ENCODE peak calls at places on chromosomes 11 and 22, in nine cellular contexts. F is fibroblast of pulmonary artery, U is astrocyte of the spinal cord, V is heart left ventricle, P is thoracic aorta, D is AG10803, S is adrenal gland, N is bronchial epithelial cell, E is heart right ventricle. Z is an unnamed sample.

GRCh38 chr11:1543606-1544263 is 28.3 kb downstream of the DUSP8 start:
- DNase-seq in E (no peak), F (no peak), N (no peak), P (no peak), S (no peak), V (peak), D (no peak), U (no peak), Z (no peak)

GRCh38 chr22:42388130-42388797 is 43.9 kb downstream of the NFAM1 start:
- DNase-seq in F (peak), V (no peak), P (no peak), S (no peak), E (no peak), N (peak), U (no peak), D (no peak), Z (no peak)

GRCh38 chr11:34204396-34205279 is 99.2 kb downstream of the NAT10 start:
- DNase-seq in N (peak), D (no peak), S (no peak), E (no peak), F (no peak), U (peak), P (no peak), V (no peak), Z (no peak)

GRCh38 chr22:17883356-17883755 is 109.1 kb upstream of the BID start:
- DNase-seq in D (no peak), F (no peak), N (no peak), U (no peak), P (no peak), E (no peak), V (no peak), S (no peak), Z (no peak)

GRCh38 chr11:64025205-64025604 is 10.5 kb upstream of the FLRT1 start:
- DNase-seq in F (no peak), V (no peak), N (no peak), P (no peak), S (no peak), D (no peak), U (no peak), E (no peak), Z (no peak)

GRCh38 chr22:42258126-42258525 is 12.3 kb downstream of the TCF20 start:
- DNase-seq in F (no peak), N (no peak), S (no peak), E (no peak), U (no peak), V (no peak), P (no peak), D (no peak), Z (no peak)

GRCh38 chr22:20239951-20240773 is 28.0 kb downstream of the RTN4R start:
- DNase-seq in D (no peak), S (no peak), N (no peak), F (peak), U (no peak), V (no peak), P (no peak), E (peak), Z (no peak)

GRCh38 chr22:50261615-50262459 is at the start of gene MAPK12:
- DNase-seq in D (no peak), E (no peak), N (no peak), U (no peak), F (peak), S (no peak), V (no peak), P (no peak), Z (peak)

GRCh38 chr11:35515224-35515623 is 10.2 kb downstream of the PAMR1 start:
- DNase-seq in P (no peak), S (no peak), D (peak), N (peak), V (no peak), E (no peak), U (peak), F (peak), Z (peak)

GRCh38 chr22:26656896-26657851 is at the start of gene MIAT:
- DNase-seq in F (no peak), U (no peak), S (no peak), D (no peak), E (no peak), N (no peak), V (peak), P (no peak), Z (peak)

GRCh38 chr11:117822031-117822521 is 2.5 kb downstream of the FXYD2 start:
- DNase-seq in U (no peak), N (no peak), F (peak), S (peak), D (no peak), V (peak), P (no peak), E (no peak), Z (peak)

GRCh38 chr11:91932151-91932821 is 292.3 kb upstream of the FAT3 start:
- DNase-seq in U (peak), S (no peak), F (no peak), V (no peak), N (no peak), D (peak), E (no peak), P (no peak), Z (no peak)

GRCh38 chr11:134539285-134539684 is 127.2 kb upstream of the B3GAT1 start:
- DNase-seq in U (no peak), N (no peak), V (no peak), D (no peak), P (no peak), F (no peak), E (no peak), S (no peak), Z (no peak)

GRCh38 chr11:124194696-124195418 is 11.7 kb downstream of the OR10D3 start:
- DNase-seq in U (peak), N (peak), F (peak), D (peak), S (peak), E (no peak), P (peak), V (no peak), Z (no peak)

GRCh38 chr22:41092023-41092817 is at the start of gene EP300:
- DNase-seq in D (peak), E (peak), N (peak), U (peak), P (peak), V (peak), S (peak), F (peak), Z (peak)

GRCh38 chr11:786235-787083 is 3.4 kb downstream of the CEND1 start:
- DNase-seq in F (no peak), U (no peak), N (no peak), D (no peak), V (no peak), P (no peak), E (no peak), S (no peak), Z (no peak)

GRCh38 chr22:28955817-28956216 is 72.4 kb downstream of the ZNRF3 start:
- DNase-seq in U (no peak), E (no peak), S (no peak), V (no peak), F (no peak), D (peak), P (no peak), N (no peak), Z (no peak)

GRCh38 chr11:10076458-10077141 is 217.4 kb downstream of the SBF2 start:
- DNase-seq in P (peak), N (peak), U (peak), D (peak), V (peak), F (peak), E (peak), S (peak), Z (peak)

GRCh38 chr11:78731008-78731407 is 156.3 kb upstream of the NARS2 start:
- DNase-seq in N (peak), U (no peak), P (no peak), S (no peak), F (peak), D (peak), E (no peak), V (no peak), Z (peak)

GRCh38 chr11:6647282-6647679 is 8.3 kb downstream of the DCHS1 start:
- DNase-seq in V (peak), F (peak), N (no peak), P (no peak), D (peak), E (peak), S (no peak), U (peak), Z (peak)

GRCh38 chr11:10780040-10780439 is 28.7 kb downstream of the EIF4G2 start:
- DNase-seq in S (no peak), U (no peak), V (no peak), P (no peak), F (no peak), E (no peak), N (no peak), D (no peak), Z (no peak)

GRCh38 chr11:95715777-95716241 is 73.8 kb downstream of the FAM76B start:
- DNase-seq in F (peak), U (peak), D (peak), V (no peak), P (no peak), N (peak), E (no peak), S (no peak), Z (peak)

GRCh38 chr11:109508185-109508584 is 86.2 kb downstream of the C11orf87 start:
- DNase-seq in D (no peak), N (no peak), E (no peak), U (no peak), P (no peak), S (no peak), F (no peak), V (no peak), Z (no peak)

GRCh38 chr11:69007978-69008381 is 5.1 kb downstream of the MRGPRF start:
- DNase-seq in D (no peak), F (no peak), U (no peak), P (no peak), E (no peak), S (no peak), N (no peak), V (no peak), Z (peak)

GRCh38 chr11:6640985-6641701 is 14.5 kb downstream of the DCHS1 start:
- DNase-seq in E (no peak), N (no peak), S (no peak), U (no peak), V (peak), F (no peak), P (no peak), D (no peak), Z (no peak)

GRCh38 chr22:44664149-44664548 is 37.9 kb upstream of the PRR5 start:
- DNase-seq in P (no peak), D (peak), V (peak), U (peak), N (no peak), E (peak), S (peak), F (peak), Z (peak)

GRCh38 chr22:46941958-46942815 is 179.7 kb downstream of the TBC1D22A start:
- DNase-seq in N (no peak), P (no peak), V (peak), S (no peak), F (no peak), U (no peak), D (peak), E (peak), Z (peak)

GRCh38 chr11:45451766-45452440 is 165.8 kb upstream of the SYT13 start:
- DNase-seq in U (no peak), E (no peak), V (no peak), S (peak), P (no peak), D (no peak), N (no peak), F (peak), Z (no peak)

GRCh38 chr22:44916281-44917231 is 93.2 kb downstream of the PHF21B start:
- DNase-seq in S (peak), E (no peak), U (no peak), D (no peak), F (no peak), V (peak), N (no peak), P (no peak), Z (no peak)

GRCh38 chr22:48579915-48580279 is 1247.8 kb downstream of the BRD1 start:
- DNase-seq in U (no peak), V (peak), F (no peak), S (no peak), E (no peak), N (no peak), D (no peak), P (no peak), Z (no peak)

GRCh38 chr11:33344611-33345010 is 87.4 kb downstream of the HIPK3 start:
- DNase-seq in U (peak), P (no peak), N (no peak), V (no peak), F (no peak), E (no peak), D (peak), S (no peak), Z (no peak)

GRCh38 chr11:117806906-117807305 is 9.9 kb upstream of the DSCAML1 start:
- DNase-seq in V (no peak), E (no peak), S (no peak), D (no peak), F (no peak), N (no peak), P (no peak), U (no peak), Z (no peak)

GRCh38 chr22:20960609-20961008 is 6.4 kb upstream of the AIFM3 start:
- DNase-seq in F (no peak), E (no peak), D (no peak), S (no peak), V (peak), P (no peak), N (no peak), U (no peak), Z (no peak)

GRCh38 chr11:14520902-14521151 is 641 bp upstream of the PSMA1 start:
- DNase-seq in U (no peak), P (no peak), D (no peak), N (no peak), E (no peak), V (no peak), S (no peak), F (no peak), Z (no peak)

GRCh38 chr22:44738347-44738715 is 14.0 kb upstream of the ARHGAP8 start:
- DNase-seq in V (no peak), N (peak), E (no peak), S (no peak), U (no peak), P (no peak), D (no peak), F (no peak), Z (no peak)

GRCh38 chr11:14656536-14657457 is 13.2 kb downstream of the PDE3B start:
- DNase-seq in U (no peak), F (no peak), E (no peak), V (no peak), D (no peak), N (no peak), S (no peak), P (no peak), Z (no peak)

GRCh38 chr11:126334665-126335462 is 20.6 kb upstream of the ST3GAL4 start:
- DNase-seq in D (peak), F (no peak), V (no peak), N (no peak), U (peak), P (no peak), E (no peak), S (peak), Z (peak)

GRCh38 chr11:120215634-120216033 is 4.8 kb downstream of the OAF start:
- DNase-seq in S (peak), F (peak), P (no peak), E (peak), N (no peak), U (peak), D (peak), V (peak), Z (peak)

GRCh38 chr22:17767236-17768065 is 6.8 kb downstream of the BID start:
- DNase-seq in U (no peak), P (no peak), F (no peak), D (no peak), N (no peak), V (no peak), S (no peak), E (no peak), Z (no peak)

DNA sequence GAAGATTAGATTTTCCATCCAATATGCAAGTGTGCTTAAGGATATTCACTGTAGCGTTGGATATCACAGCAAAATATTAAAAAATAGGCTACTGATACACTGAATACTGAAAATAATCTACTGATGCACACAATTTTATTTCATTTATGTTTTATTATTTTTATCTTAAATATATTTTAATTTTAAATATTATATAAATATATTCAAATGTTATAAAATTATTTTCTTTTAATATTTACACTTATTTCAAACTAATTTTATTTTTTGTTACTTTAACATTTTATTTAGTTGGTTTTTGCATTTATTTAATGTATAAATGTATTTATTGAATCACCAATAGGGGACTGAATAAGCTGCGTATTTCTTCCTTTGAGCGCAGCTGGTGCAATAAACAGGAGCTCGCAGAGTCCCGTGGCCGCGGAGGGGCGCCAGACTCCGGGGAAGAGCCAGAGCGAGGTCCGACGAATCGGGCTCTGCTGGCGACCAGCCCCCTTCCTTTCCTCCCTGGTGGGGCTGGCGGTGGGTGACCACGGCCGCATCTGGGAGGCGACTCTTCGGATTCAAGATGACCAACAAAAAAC is 12.2 kb downstream of the MMP3 start:
- DNase-seq in N (no peak), V (no peak), E (no peak), F (peak), P (no peak), D (peak), S (peak), U (peak), Z (peak)
- H3K4me3 ChIP-seq in N (peak), V (no peak), E (no peak), F (peak), P (peak), D (peak), S (no peak), U (peak), Z (peak)

GRCh38 chr11:43130616-43131015 is 181.2 kb upstream of the API5 start:
- DNase-seq in N (no peak), F (no peak), U (no peak), V (no peak), S (peak), E (peak), D (no peak), P (no peak), Z (no peak)
- TF ChIP-seq CTCF in N (no peak), F (no peak), U (no peak), V (peak), S (peak), E (no peak), D (no peak), P (no peak), Z (no peak)

DNA sequence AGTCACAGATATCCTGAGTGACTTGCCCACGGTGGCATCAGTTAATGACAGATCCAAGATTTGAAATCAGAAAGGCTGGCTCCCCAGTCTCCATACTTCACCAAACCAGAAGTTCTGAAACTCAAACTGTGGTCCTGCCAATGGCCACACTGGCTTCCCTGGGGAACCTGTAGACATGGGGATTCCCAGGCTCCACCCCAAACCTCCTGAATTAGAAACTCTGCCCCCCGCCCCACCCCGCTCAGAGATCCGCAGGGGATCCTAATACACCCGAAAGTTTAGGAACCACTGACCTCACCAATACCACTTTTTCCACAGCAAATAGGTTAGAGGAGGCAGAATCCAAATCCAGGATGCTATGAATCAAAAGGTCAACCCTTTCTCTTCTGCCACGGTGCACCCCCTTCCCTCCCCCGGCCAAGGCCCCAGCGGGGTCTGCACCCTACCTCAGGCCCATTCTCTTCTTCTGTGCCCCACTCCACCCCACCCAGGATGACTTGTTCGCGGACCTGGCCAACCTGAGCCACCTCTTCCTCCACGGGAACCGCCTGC is 15.4 kb downstream of the RTN4RL2 start:
- DNase-seq in F (no peak), D (no peak), P (no peak), N (no peak), E (no peak), S (no peak), V (no peak), U (no peak), Z (no peak)
- H3K4me3 ChIP-seq in F (no peak), D (no peak), P (peak), N (peak), E (peak), S (peak), V (peak), U (no peak), Z (peak)

GRCh38 chr11:13462311-13462927 is 603 bp downstream of the BTBD10 start:
- DNase-seq in S (peak), U (peak), V (no peak), E (peak), F (peak), P (peak), D (peak), N (peak), Z (peak)
- TF ChIP-seq CTCF in S (no peak), U (peak), V (no peak), E (no peak), F (no peak), P (no peak), D (peak), N (no peak), Z (no peak)

GRCh38 chr11:2886191-2886894 is 768 bp upstream of the CDKN1C start:
- DNase-seq in D (no peak), U (peak), V (no peak), F (peak), E (peak), S (peak), N (no peak), P (no peak), Z (peak)
- H3K4me3 ChIP-seq in D (no peak), U (no peak), V (peak), F (no peak), E (peak), S (peak), N (no peak), P (peak), Z (no peak)

GRCh38 chr22:19146215-19146968 is 1.9 kb upstream of the ESS2 start:
- DNase-seq in V (no peak), S (no peak), U (no peak), E (no peak), P (no peak), F (no peak), N (no peak), D (no peak), Z (no peak)
- TF ChIP-seq CTCF in V (no peak), S (no peak), U (no peak), E (no peak), P (no peak), F (no peak), N (no peak), D (no peak), Z (no peak)

GRCh38 chr22:35044607-35045390 is 21.2 kb upstream of the ISX start:
- DNase-seq in V (no peak), N (no peak), F (no peak), P (no peak), S (no peak), E (no peak), D (no peak), U (no peak), Z (no peak)

GRCh38 chr22:35043932-35044319 is 22.0 kb upstream of the ISX start:
- DNase-seq in N (no peak), F (no peak), P (no peak), S (no peak), D (no peak), E (no peak), U (no peak), V (no peak), Z (no peak)

GRCh38 chr22:35046744-35047462 is 19.1 kb upstream of the ISX start:
- DNase-seq in D (no peak), P (no peak), N (no peak), S (no peak), U (no peak), F (no peak), V (no peak), E (no peak), Z (no peak)

GRCh38 chr22:35043251-35043931 is 22.6 kb upstream of the ISX start:
- DNase-seq in S (no peak), P (no peak), E (no peak), D (no peak), N (no peak), U (no peak), V (no peak), F (no peak), Z (no peak)

GRCh38 chr22:35045451-35045850 is 20.5 kb upstream of the ISX start:
- DNase-seq in N (no peak), F (no peak), U (no peak), D (no peak), P (no peak), S (no peak), E (no peak), V (no peak), Z (no peak)
- H3K4me3 ChIP-seq in N (no peak), F (no peak), U (no peak), D (no peak), P (no peak), S (no peak), E (no peak), V (no peak), Z (no peak)

GRCh38 chr11:12235549-12235944 is 125.2 kb downstream of the MICAL2 start:
- DNase-seq in U (peak), E (no peak), V (no peak), F (peak), P (no peak), D (no peak), N (no peak), S (no peak), Z (no peak)
- TF ChIP-seq CTCF in U (peak), E (no peak), V (peak), F (no peak), P (no peak), D (peak), N (no peak), S (no peak), Z (peak)

GRCh38 chr11:122040476-122040875 is 75.5 kb downstream of the BLID start:
- DNase-seq in D (no peak), N (no peak), E (no peak), P (no peak), S (no peak), V (no peak), F (no peak), U (peak), Z (no peak)
- H3K4me3 ChIP-seq in D (no peak), N (no peak), E (no peak), P (no peak), S (no peak), V (no peak), F (no peak), U (peak), Z (no peak)

Z was measured in foreskin fibroblast.